ENCODE peak calls at places on chromosomes 13 and 19, in seven cellular contexts. One of them, this sample, is unnamed.
A peak's percentile ranks its signal among the peaks of the same experiment; 100 is the strongest.

GRCh38 chr13:40549500-40550094 is 116.8 kb downstream of the FOXO1 start:
- DNase-seq in HepG2: peak; percentile 77
- DNase-seq in SK-N-SH: no peak
- DNase-seq in K562: no peak
- DNase-seq in HCT116: no peak
- DNase-seq in GM12878: no peak
- DNase-seq in H1: no peak
- DNase-seq in this sample: no peak

GRCh38 chr13:49681837-49682236 is 9.4 kb downstream of the EBPL start:
- DNase-seq in HepG2: no peak
- DNase-seq in SK-N-SH: no peak
- DNase-seq in K562: no peak
- DNase-seq in HCT116: no peak
- DNase-seq in GM12878: no peak
- DNase-seq in H1: no peak
- DNase-seq in this sample: no peak

GRCh38 chr13:39913928-39914327 is 258.5 kb downstream of the COG6 start:
- DNase-seq in HepG2: no peak
- DNase-seq in SK-N-SH: no peak
- DNase-seq in K562: no peak
- DNase-seq in HCT116: no peak
- DNase-seq in GM12878: no peak
- DNase-seq in H1: no peak
- DNase-seq in this sample: no peak

GRCh38 chr19:10009269-10009665 is 1.0 kb downstream of the COL5A3 start:
- DNase-seq in HepG2: no peak
- DNase-seq in SK-N-SH: peak; percentile 60
- DNase-seq in K562: peak; percentile 95
- DNase-seq in HCT116: no peak
- DNase-seq in GM12878: no peak
- DNase-seq in H1: peak; percentile 88
- DNase-seq in this sample: no peak

GRCh38 chr13:105806335-105806920 is 729.0 kb downstream of the EFNB2 start:
- DNase-seq in HepG2: no peak
- DNase-seq in SK-N-SH: no peak
- DNase-seq in K562: no peak
- DNase-seq in HCT116: no peak
- DNase-seq in GM12878: no peak
- DNase-seq in H1: no peak
- DNase-seq in this sample: no peak

GRCh38 chr13:67643656-67644055 is 413.5 kb upstream of the PCDH9 start:
- DNase-seq in HepG2: no peak
- DNase-seq in SK-N-SH: no peak
- DNase-seq in K562: no peak
- DNase-seq in HCT116: no peak
- DNase-seq in GM12878: no peak
- DNase-seq in H1: no peak
- DNase-seq in this sample: no peak

GRCh38 chr19:19372656-19373416 is 32.6 kb upstream of the GATAD2A start:
- DNase-seq in HepG2: peak; percentile 90
- DNase-seq in SK-N-SH: no peak
- DNase-seq in K562: peak; percentile 69
- DNase-seq in HCT116: peak; percentile 50
- DNase-seq in GM12878: no peak
- DNase-seq in H1: no peak
- DNase-seq in this sample: peak; percentile 76

GRCh38 chr13:113803409-113804016 is 44.5 kb downstream of the TMEM255B start:
- DNase-seq in HepG2: no peak
- DNase-seq in SK-N-SH: no peak
- DNase-seq in K562: no peak
- DNase-seq in HCT116: no peak
- DNase-seq in GM12878: no peak
- DNase-seq in H1: no peak
- DNase-seq in this sample: no peak

GRCh38 chr13:31441804-31442487 is 242.2 kb downstream of the B3GLCT start:
- DNase-seq in HepG2: no peak
- DNase-seq in SK-N-SH: no peak
- DNase-seq in K562: no peak
- DNase-seq in HCT116: no peak
- DNase-seq in GM12878: no peak
- DNase-seq in H1: no peak
- DNase-seq in this sample: peak; percentile 2

GRCh38 chr19:46489445-46490272 is 6.0 kb downstream of the PNMA8B start:
- DNase-seq in HepG2: no peak
- DNase-seq in SK-N-SH: peak; percentile 37
- DNase-seq in K562: peak; percentile 57
- DNase-seq in HCT116: no peak
- DNase-seq in GM12878: no peak
- DNase-seq in H1: peak; percentile 74
- DNase-seq in this sample: no peak

GRCh38 chr19:35689836-35690235 is 14.5 kb upstream of the ZBTB32 start:
- DNase-seq in HepG2: no peak
- DNase-seq in SK-N-SH: no peak
- DNase-seq in K562: no peak
- DNase-seq in HCT116: no peak
- DNase-seq in GM12878: no peak
- DNase-seq in H1: no peak
- DNase-seq in this sample: no peak

GRCh38 chr19:47644743-47645499 is 36.0 kb downstream of the BICRA start:
- DNase-seq in HepG2: no peak
- DNase-seq in SK-N-SH: no peak
- DNase-seq in K562: no peak
- DNase-seq in HCT116: no peak
- DNase-seq in GM12878: no peak
- DNase-seq in H1: no peak
- DNase-seq in this sample: no peak

GRCh38 chr19:31676271-31677004 is 327.2 kb upstream of the TSHZ3 start:
- DNase-seq in HepG2: no peak
- DNase-seq in SK-N-SH: peak; percentile 48
- DNase-seq in K562: peak; percentile 13
- DNase-seq in HCT116: no peak
- DNase-seq in GM12878: no peak
- DNase-seq in H1: no peak
- DNase-seq in this sample: no peak

GRCh38 chr19:15042003-15042402 is 7.3 kb upstream of the CASP14 start:
- DNase-seq in HepG2: no peak
- DNase-seq in SK-N-SH: no peak
- DNase-seq in K562: no peak
- DNase-seq in HCT116: no peak
- DNase-seq in GM12878: no peak
- DNase-seq in H1: no peak
- DNase-seq in this sample: no peak

GRCh38 chr13:60019119-60019993 is 144.4 kb downstream of the DIAPH3 start:
- DNase-seq in HepG2: peak; percentile 3
- DNase-seq in SK-N-SH: no peak
- DNase-seq in K562: no peak
- DNase-seq in HCT116: no peak
- DNase-seq in GM12878: peak; percentile 17
- DNase-seq in H1: no peak
- DNase-seq in this sample: no peak

GRCh38 chr13:39655041-39655568 is 357 bp upstream of the COG6 start:
- DNase-seq in HepG2: no peak
- DNase-seq in SK-N-SH: peak; percentile 2
- DNase-seq in K562: no peak
- DNase-seq in HCT116: no peak
- DNase-seq in GM12878: no peak
- DNase-seq in H1: no peak
- DNase-seq in this sample: no peak

GRCh38 chr13:97911311-97912138 is 42.0 kb upstream of the IPO5 start:
- DNase-seq in HepG2: peak; percentile 19
- DNase-seq in SK-N-SH: peak; percentile 14
- DNase-seq in K562: peak; percentile 13
- DNase-seq in HCT116: peak; percentile 21
- DNase-seq in GM12878: no peak
- DNase-seq in H1: peak; percentile 54
- DNase-seq in this sample: peak; percentile 27
- TF ChIP-seq JUND in HepG2: no peak
- TF ChIP-seq JUND in SK-N-SH: no peak
- TF ChIP-seq JUND in K562: no peak
- TF ChIP-seq JUND in HCT116: no peak
- TF ChIP-seq JUND in GM12878: no peak
- TF ChIP-seq JUND in H1: no peak
- TF ChIP-seq JUND in this sample: no peak

GRCh38 chr19:34188388-34188787 is 16.1 kb downstream of the LSM14A start:
- DNase-seq in HepG2: no peak
- DNase-seq in SK-N-SH: no peak
- DNase-seq in K562: no peak
- DNase-seq in HCT116: no peak
- DNase-seq in GM12878: no peak
- DNase-seq in H1: no peak
- DNase-seq in this sample: no peak

GRCh38 chr19:34189199-34189916 is 17.1 kb downstream of the LSM14A start:
- DNase-seq in HepG2: no peak
- DNase-seq in SK-N-SH: no peak
- DNase-seq in K562: no peak
- DNase-seq in HCT116: no peak
- DNase-seq in GM12878: no peak
- DNase-seq in H1: no peak
- DNase-seq in this sample: no peak

GRCh38 chr19:34191355-34191962 is 19.2 kb downstream of the LSM14A start:
- DNase-seq in HepG2: no peak
- DNase-seq in SK-N-SH: no peak
- DNase-seq in K562: no peak
- DNase-seq in HCT116: no peak
- DNase-seq in GM12878: no peak
- DNase-seq in H1: no peak
- DNase-seq in this sample: no peak

GRCh38 chr19:34187011-34187410 is 14.7 kb downstream of the LSM14A start:
- DNase-seq in HepG2: no peak
- DNase-seq in SK-N-SH: no peak
- DNase-seq in K562: no peak
- DNase-seq in HCT116: no peak
- DNase-seq in GM12878: no peak
- DNase-seq in H1: peak; percentile 24
- DNase-seq in this sample: no peak

DNA sequence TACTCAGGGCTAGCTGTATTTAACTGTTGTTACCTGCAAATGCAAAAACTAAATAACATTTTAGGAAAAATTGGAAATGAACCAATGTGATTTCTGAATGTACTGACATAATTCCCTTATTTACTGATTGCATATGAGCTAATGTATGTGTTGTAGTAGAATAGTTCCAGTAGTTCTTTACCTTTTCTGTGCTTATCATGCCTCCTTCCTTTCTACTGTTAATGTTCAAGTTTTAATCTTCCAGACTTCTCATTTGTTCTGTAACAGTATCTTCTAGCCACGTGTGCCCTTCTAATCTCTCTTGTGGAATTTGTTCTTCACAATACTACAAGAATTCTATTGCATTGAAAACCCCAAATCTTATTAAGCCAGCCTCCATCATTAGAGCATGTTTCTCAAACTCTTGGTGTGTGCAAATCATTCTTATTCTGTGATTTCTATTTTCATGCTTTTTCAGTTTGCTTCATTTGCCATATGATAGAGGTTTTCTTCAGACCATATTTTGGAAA is 17.7 kb downstream of the LSM14A start:
- DNase-seq in HepG2: no peak
- DNase-seq in SK-N-SH: no peak
- DNase-seq in K562: no peak
- DNase-seq in HCT116: no peak
- DNase-seq in GM12878: no peak
- DNase-seq in H1: no peak
- DNase-seq in this sample: no peak
- TF ChIP-seq JUND in HepG2: no peak
- TF ChIP-seq JUND in SK-N-SH: no peak
- TF ChIP-seq JUND in K562: no peak
- TF ChIP-seq JUND in HCT116: no peak
- TF ChIP-seq JUND in GM12878: no peak
- TF ChIP-seq JUND in H1: no peak
- TF ChIP-seq JUND in this sample: no peak

GRCh38 chr19:3716147-3716668 is 8.0 kb downstream of the TJP3 start:
- DNase-seq in HepG2: no peak
- DNase-seq in SK-N-SH: no peak
- DNase-seq in K562: no peak
- DNase-seq in HCT116: no peak
- DNase-seq in GM12878: no peak
- DNase-seq in H1: no peak
- DNase-seq in this sample: no peak

GRCh38 chr19:3712663-3713531 is 4.7 kb downstream of the TJP3 start:
- DNase-seq in HepG2: no peak
- DNase-seq in SK-N-SH: no peak
- DNase-seq in K562: no peak
- DNase-seq in HCT116: peak; percentile 37
- DNase-seq in GM12878: no peak
- DNase-seq in H1: no peak
- DNase-seq in this sample: no peak

GRCh38 chr19:3707868-3708206 is 347 bp upstream of the TJP3 start:
- DNase-seq in HepG2: no peak
- DNase-seq in SK-N-SH: peak; percentile 23
- DNase-seq in K562: no peak
- DNase-seq in HCT116: no peak
- DNase-seq in GM12878: no peak
- DNase-seq in H1: no peak
- DNase-seq in this sample: no peak

GRCh38 chr19:3708207-3708931 is at the start of gene TJP3:
- DNase-seq in HepG2: peak; percentile 75
- DNase-seq in SK-N-SH: peak; percentile 35
- DNase-seq in K562: no peak
- DNase-seq in HCT116: peak; percentile 65
- DNase-seq in GM12878: no peak
- DNase-seq in H1: peak; percentile 61
- DNase-seq in this sample: peak; percentile 86

GRCh38 chr19:3710265-3710812 is 2.2 kb downstream of the TJP3 start:
- DNase-seq in HepG2: peak; percentile 90
- DNase-seq in SK-N-SH: peak; percentile 20
- DNase-seq in K562: peak; percentile 49
- DNase-seq in HCT116: peak; percentile 83
- DNase-seq in GM12878: no peak
- DNase-seq in H1: peak; percentile 65
- DNase-seq in this sample: no peak
- TF ChIP-seq JUND in HepG2: peak; percentile 65
- TF ChIP-seq JUND in SK-N-SH: no peak
- TF ChIP-seq JUND in K562: no peak
- TF ChIP-seq JUND in HCT116: no peak
- TF ChIP-seq JUND in GM12878: no peak
- TF ChIP-seq JUND in H1: no peak
- TF ChIP-seq JUND in this sample: no peak

GRCh38 chr19:38834590-38834989 is 3.0 kb upstream of the ECH1 start:
- DNase-seq in HepG2: no peak
- DNase-seq in SK-N-SH: no peak
- DNase-seq in K562: no peak
- DNase-seq in HCT116: no peak
- DNase-seq in GM12878: no peak
- DNase-seq in H1: no peak
- DNase-seq in this sample: no peak

GRCh38 chr19:38826856-38827551 is 4.6 kb downstream of the ECH1 start:
- DNase-seq in HepG2: no peak
- DNase-seq in SK-N-SH: no peak
- DNase-seq in K562: no peak
- DNase-seq in HCT116: no peak
- DNase-seq in GM12878: no peak
- DNase-seq in H1: no peak
- DNase-seq in this sample: no peak

GRCh38 chr19:38834104-38834490 is 2.5 kb upstream of the ECH1 start:
- DNase-seq in HepG2: no peak
- DNase-seq in SK-N-SH: no peak
- DNase-seq in K562: no peak
- DNase-seq in HCT116: no peak
- DNase-seq in GM12878: no peak
- DNase-seq in H1: no peak
- DNase-seq in this sample: no peak

GRCh38 chr19:38830039-38830733 is 1.4 kb downstream of the ECH1 start:
- DNase-seq in HepG2: no peak
- DNase-seq in SK-N-SH: no peak
- DNase-seq in K562: no peak
- DNase-seq in HCT116: no peak
- DNase-seq in GM12878: no peak
- DNase-seq in H1: no peak
- DNase-seq in this sample: no peak

GRCh38 chr19:38831142-38831605 is 420 bp downstream of the ECH1 start:
- DNase-seq in HepG2: peak; percentile 87
- DNase-seq in SK-N-SH: peak; percentile 72
- DNase-seq in K562: no peak
- DNase-seq in HCT116: no peak
- DNase-seq in GM12878: no peak
- DNase-seq in H1: no peak
- DNase-seq in this sample: peak; percentile 56
- TF ChIP-seq JUND in HepG2: no peak
- TF ChIP-seq JUND in SK-N-SH: no peak
- TF ChIP-seq JUND in K562: no peak
- TF ChIP-seq JUND in HCT116: no peak
- TF ChIP-seq JUND in GM12878: no peak
- TF ChIP-seq JUND in H1: no peak
- TF ChIP-seq JUND in this sample: peak; percentile 33